ENCODE peak calls at places on chromosome 11, in four cellular contexts. X, U, K and B are unnamed samples.

GRCh38 chr11:1572200-1573076 is at the start of gene DUSP8:
- DNase-seq in X (peak), U (peak), K (peak), B (peak)

GRCh38 chr11:46380340-46381045 is 976 bp upstream of the MDK start:
- DNase-seq in X (peak), U (peak), K (no peak), B (no peak)

GRCh38 chr11:65884716-65885092 is 3.6 kb downstream of the FIBP start:
- DNase-seq in X (peak), U (no peak), K (no peak), B (no peak)

GRCh38 chr11:34654491-34655334 is 33.8 kb downstream of the EHF start:
- DNase-seq in X (no peak), U (no peak), K (no peak), B (no peak)

GRCh38 chr11:118215262-118215661 is 9.5 kb downstream of the JAML start:
- DNase-seq in X (no peak), U (no peak), K (no peak), B (no peak)

GRCh38 chr11:103465555-103466140 is 356.4 kb downstream of the DYNC2H1 start:
- DNase-seq in X (no peak), U (no peak), K (no peak), B (no peak)

GRCh38 chr11:6334806-6335205 is 14.5 kb upstream of the CAVIN3 start:
- DNase-seq in X (no peak), U (no peak), K (no peak), B (no peak)

GRCh38 chr11:70176940-70177689 is 26.0 kb upstream of the FADD start:
- DNase-seq in X (no peak), U (no peak), K (no peak), B (no peak)

GRCh38 chr11:127640822-127641485 is 640.4 kb upstream of the KIRREL3 start:
- DNase-seq in X (no peak), U (no peak), K (no peak), B (no peak)